ENCODE peak calls at places on chromosomes 5 and 9, in nine cellular contexts. E is kidney, X is NB4, K is AG10803, B is esophagus muscularis mucosa, R is GM06990, F is fibroblast of pulmonary artery, J is fibroblast of mammary gland, P is pancreas. C is an unnamed sample.

GRCh38 chr5:41128291-41128690 is 57.1 kb upstream of the MROH2B start:
- DNase-seq in E (no peak), X (no peak), K (no peak), B (no peak), R (no peak), F (no peak), J (no peak), P (no peak), C (no peak)

GRCh38 chr9:97528529-97529230 is 27.2 kb downstream of the TMOD1 start:
- DNase-seq in E (no peak), X (no peak), K (no peak), B (no peak), R (no peak), F (no peak), J (no peak), P (no peak), C (peak)

GRCh38 chr9:76232861-76233499 is 161.2 kb downstream of the RFK start:
- DNase-seq in E (no peak), X (no peak), K (no peak), B (no peak), R (no peak), F (no peak), J (no peak), P (no peak), C (no peak)

GRCh38 chr9:107064378-107064777 is 201.4 kb downstream of the ZNF462 start:
- DNase-seq in E (no peak), X (no peak), K (no peak), B (no peak), R (no peak), F (no peak), J (no peak), P (no peak), C (no peak)

GRCh38 chr9:12785251-12785880 is 10.5 kb downstream of the LURAP1L start:
- DNase-seq in E (peak), X (no peak), K (no peak), B (no peak), R (no peak), F (no peak), J (peak), P (peak), C (peak)

GRCh38 chr5:179821298-179822058 is 773 bp downstream of the SQSTM1 start:
- DNase-seq in E (peak), X (peak), K (peak), B (peak), R (peak), F (peak), J (peak), P (peak), C (peak)

GRCh38 chr9:133148351-133149129 is 15.2 kb downstream of the GBGT1 start:
- DNase-seq in E (peak), X (peak), K (peak), B (no peak), R (peak), F (peak), J (peak), P (peak), C (peak)

GRCh38 chr9:136438909-136439549 is 616 bp downstream of the INPP5E start:
- DNase-seq in E (peak), X (peak), K (peak), B (no peak), R (peak), F (peak), J (no peak), P (peak), C (peak)

GRCh38 chr9:124291801-124292396 is 34.1 kb downstream of the NEK6 start:
- DNase-seq in E (no peak), X (peak), K (no peak), B (no peak), R (peak), F (no peak), J (no peak), P (no peak), C (no peak)

GRCh38 chr9:89755835-89756234 is 151.0 kb downstream of the GADD45G start:
- DNase-seq in E (no peak), X (no peak), K (no peak), B (no peak), R (no peak), F (peak), J (peak), P (no peak), C (no peak)

GRCh38 chr5:107112207-107112606 is 558.5 kb downstream of the EFNA5 start:
- DNase-seq in E (no peak), X (no peak), K (no peak), B (no peak), R (no peak), F (no peak), J (peak), P (no peak), C (no peak)

GRCh38 chr5:56962286-56962685 is 10.4 kb upstream of the MIER3 start:
- DNase-seq in E (no peak), X (no peak), K (no peak), B (no peak), R (no peak), F (peak), J (no peak), P (no peak), C (peak)

GRCh38 chr5:131218392-131218791 is 45.5 kb upstream of the CDC42SE2 start:
- DNase-seq in E (no peak), X (no peak), K (no peak), B (no peak), R (peak), F (peak), J (peak), P (no peak), C (no peak)

GRCh38 chr5:123036391-123037103 is at the start of gene PPIC:
- DNase-seq in E (peak), X (no peak), K (peak), B (peak), R (peak), F (peak), J (peak), P (peak), C (peak)

DNA sequence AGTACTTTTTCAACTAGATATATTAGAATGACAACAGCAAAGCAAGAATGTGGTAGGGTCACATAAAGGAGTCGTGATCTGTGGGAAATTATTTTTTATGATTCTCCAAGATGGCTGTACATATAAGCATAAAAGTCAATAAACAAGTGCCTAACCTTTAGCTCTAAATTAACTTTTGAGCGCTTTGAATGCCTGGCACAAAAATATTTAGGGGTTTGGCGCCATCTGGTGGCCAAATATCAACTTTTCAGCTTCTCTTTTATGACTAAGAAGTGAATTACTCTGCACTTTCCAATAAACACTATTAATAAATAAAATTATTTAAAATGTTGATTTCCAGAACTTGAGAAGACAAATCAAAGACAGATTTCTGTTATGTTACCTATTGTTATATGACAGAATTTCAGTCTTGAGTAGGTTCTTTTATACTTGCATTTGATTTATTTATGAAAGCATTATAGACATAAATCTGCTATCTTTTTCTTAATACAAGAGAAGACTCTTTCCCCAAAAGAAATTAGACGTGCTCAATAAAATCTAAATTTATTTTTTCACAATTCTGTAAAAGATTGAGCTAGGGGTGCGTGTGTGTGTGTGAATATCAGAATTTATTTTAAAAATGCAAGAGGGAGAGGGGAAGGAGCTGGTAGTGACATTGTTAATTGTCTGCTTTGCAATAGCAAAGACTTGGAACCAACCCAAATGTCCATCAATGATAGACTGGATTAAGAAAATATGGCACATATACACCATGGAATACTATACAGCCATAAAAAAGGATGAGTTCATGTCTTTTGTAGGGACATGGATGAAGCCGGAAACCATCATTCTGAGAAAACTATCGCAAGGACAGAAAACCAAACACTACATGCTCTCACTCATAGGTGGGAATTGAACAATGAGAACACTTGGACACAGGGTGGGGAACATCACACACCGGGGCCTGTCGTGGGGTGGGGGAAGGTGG is 36.7 kb upstream of the ARRDC3 start:
- DNase-seq in E (no peak), X (peak), K (peak), B (no peak), R (no peak), F (peak), J (peak), P (no peak), C (peak)
- TF ChIP-seq CTCF in E (peak), X (peak), K (peak), B (peak), R (peak), F (peak), J (peak), P (peak), C (peak)

GRCh38 chr9:128070874-128071273 is 2.8 kb downstream of the SLC25A25 start:
- DNase-seq in E (no peak), X (no peak), K (no peak), B (no peak), R (no peak), F (no peak), J (no peak), P (no peak), C (no peak)
- H3K4me3 ChIP-seq in E (no peak), X (peak), K (peak), B (no peak), R (no peak), F (no peak), J (peak), P (no peak), C (no peak)

GRCh38 chr9:127537792-127538191 is 74.3 kb upstream of the STXBP1 start:
- DNase-seq in E (no peak), X (no peak), K (no peak), B (no peak), R (no peak), F (no peak), J (no peak), P (no peak), C (no peak)
- TF ChIP-seq CTCF in E (no peak), X (no peak), K (peak), B (no peak), R (peak), F (peak), J (peak), P (no peak), C (peak)

GRCh38 chr5:51378778-51379652 is 4.2 kb upstream of the ISL1 start:
- DNase-seq in E (no peak), X (no peak), K (no peak), B (no peak), R (no peak), F (no peak), J (no peak), P (no peak), C (peak)
- H3K4me3 ChIP-seq in E (peak), X (no peak), K (peak), B (peak), R (no peak), F (no peak), J (no peak), P (peak), C (peak)

C was measured in fibroblast of the aortic adventitia.